ENCODE peak calls at places on chromosomes 3 and 15, in six cellular contexts. One of them, this sample, is unnamed.

GRCh38 chr3:59273976-59274375 is 224.2 kb upstream of the CFAP20DC start:
- DNase-seq in K562: no peak
- DNase-seq in HepG2: no peak
- DNase-seq in H1: no peak
- DNase-seq in GM12878: no peak
- DNase-seq in HCT116: no peak
- DNase-seq in this sample: no peak

GRCh38 chr3:193780810-193781472 is 187.9 kb downstream of the OPA1 start:
- DNase-seq in K562: peak
- DNase-seq in HepG2: peak
- DNase-seq in H1: peak
- DNase-seq in GM12878: no peak
- DNase-seq in HCT116: no peak
- DNase-seq in this sample: peak

GRCh38 chr3:50227390-50228183 is 8.4 kb upstream of the GNAI2 start:
- DNase-seq in K562: peak
- DNase-seq in HepG2: peak
- DNase-seq in H1: peak
- DNase-seq in GM12878: peak
- DNase-seq in HCT116: peak
- DNase-seq in this sample: peak

GRCh38 chr3:157231071-157231470 is 71.1 kb upstream of the CCNL1 start:
- DNase-seq in K562: no peak
- DNase-seq in HepG2: no peak
- DNase-seq in H1: no peak
- DNase-seq in GM12878: no peak
- DNase-seq in HCT116: no peak
- DNase-seq in this sample: no peak

GRCh38 chr3:46019707-46020106 is 7.6 kb downstream of the XCR1 start:
- DNase-seq in K562: no peak
- DNase-seq in HepG2: no peak
- DNase-seq in H1: no peak
- DNase-seq in GM12878: no peak
- DNase-seq in HCT116: no peak
- DNase-seq in this sample: no peak

GRCh38 chr3:5250467-5251195 is 63.1 kb downstream of the EDEM1 start:
- DNase-seq in K562: no peak
- DNase-seq in HepG2: peak
- DNase-seq in H1: no peak
- DNase-seq in GM12878: no peak
- DNase-seq in HCT116: no peak
- DNase-seq in this sample: no peak

GRCh38 chr3:89522168-89522567 is 414.7 kb downstream of the EPHA3 start:
- DNase-seq in K562: no peak
- DNase-seq in HepG2: no peak
- DNase-seq in H1: no peak
- DNase-seq in GM12878: no peak
- DNase-seq in HCT116: no peak
- DNase-seq in this sample: no peak

GRCh38 chr15:65792988-65793812 is 1.1 kb upstream of the DENND4A start:
- DNase-seq in K562: no peak
- DNase-seq in HepG2: no peak
- DNase-seq in H1: no peak
- DNase-seq in GM12878: no peak
- DNase-seq in HCT116: no peak
- DNase-seq in this sample: no peak

GRCh38 chr3:146308682-146309081 is 57.8 kb upstream of the PLSCR4 start:
- DNase-seq in K562: no peak
- DNase-seq in HepG2: no peak
- DNase-seq in H1: no peak
- DNase-seq in GM12878: no peak
- DNase-seq in HCT116: no peak
- DNase-seq in this sample: no peak

GRCh38 chr3:24590344-24590880 is 95.8 kb upstream of the THRB start:
- DNase-seq in K562: no peak
- DNase-seq in HepG2: no peak
- DNase-seq in H1: no peak
- DNase-seq in GM12878: no peak
- DNase-seq in HCT116: no peak
- DNase-seq in this sample: no peak

GRCh38 chr3:8891774-8892173 is 71.5 kb downstream of the RAD18 start:
- DNase-seq in K562: no peak
- DNase-seq in HepG2: no peak
- DNase-seq in H1: no peak
- DNase-seq in GM12878: no peak
- DNase-seq in HCT116: no peak
- DNase-seq in this sample: no peak

GRCh38 chr3:4980229-4981159 is 1.3 kb downstream of the BHLHE40 start:
- DNase-seq in K562: peak
- DNase-seq in HepG2: peak
- DNase-seq in H1: no peak
- DNase-seq in GM12878: peak
- DNase-seq in HCT116: peak
- DNase-seq in this sample: no peak

GRCh38 chr15:69402816-69403215 is 11.3 kb upstream of the KIF23 start:
- DNase-seq in K562: no peak
- DNase-seq in HepG2: no peak
- DNase-seq in H1: no peak
- DNase-seq in GM12878: no peak
- DNase-seq in HCT116: no peak
- DNase-seq in this sample: no peak

GRCh38 chr15:63083541-63083940 is 38.1 kb upstream of the LACTB start:
- DNase-seq in K562: peak
- DNase-seq in HepG2: no peak
- DNase-seq in H1: no peak
- DNase-seq in GM12878: no peak
- DNase-seq in HCT116: no peak
- DNase-seq in this sample: no peak

DNA sequence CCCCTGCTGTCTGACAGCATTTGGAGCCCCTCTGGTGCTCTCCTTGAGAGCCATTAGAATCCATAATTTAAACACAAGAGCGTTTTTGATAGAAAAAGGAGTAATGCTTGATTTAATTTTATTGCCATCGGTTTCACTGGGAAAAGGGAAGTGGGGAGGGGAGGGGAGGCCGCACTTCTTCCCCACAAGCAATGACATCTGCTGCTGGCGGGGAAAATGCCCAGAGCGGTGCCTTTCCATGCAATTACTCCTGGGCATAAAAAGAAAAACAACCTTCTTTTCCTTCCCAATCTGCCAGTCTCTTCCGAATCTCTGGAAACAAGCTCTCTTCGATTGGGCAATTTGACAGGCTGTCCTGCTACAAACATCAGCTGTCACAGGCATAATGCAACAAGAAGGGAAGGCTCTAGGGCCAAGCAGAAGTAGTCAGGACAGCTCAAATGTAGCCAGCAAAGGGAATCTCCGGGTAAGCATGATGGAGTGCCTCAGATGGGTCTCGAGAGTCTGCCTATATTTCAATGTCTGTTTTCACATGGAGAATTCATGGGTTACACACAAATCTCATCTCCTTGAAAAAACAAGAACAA is 93.4 kb upstream of the STRIT1 start:
- DNase-seq in K562: no peak
- DNase-seq in HepG2: no peak
- DNase-seq in H1: no peak
- DNase-seq in GM12878: no peak
- DNase-seq in HCT116: no peak
- DNase-seq in this sample: no peak
- TF ChIP-seq ZNF274 in K562: no peak
- TF ChIP-seq ZNF274 in HepG2: no peak
- TF ChIP-seq ZNF274 in H1: no peak
- TF ChIP-seq ZNF274 in GM12878: no peak
- TF ChIP-seq ZNF274 in HCT116: no peak
- TF ChIP-seq ZNF274 in this sample: no peak

GRCh38 chr3:111681705-111682426 is 86.7 kb upstream of the ZBED2 start:
- DNase-seq in K562: no peak
- DNase-seq in HepG2: peak
- DNase-seq in H1: no peak
- DNase-seq in GM12878: no peak
- DNase-seq in HCT116: no peak
- DNase-seq in this sample: no peak
- H3K4me3 ChIP-seq in K562: no peak
- H3K4me3 ChIP-seq in HepG2: no peak
- H3K4me3 ChIP-seq in H1: no peak
- H3K4me3 ChIP-seq in GM12878: no peak
- H3K4me3 ChIP-seq in HCT116: no peak
- H3K4me3 ChIP-seq in this sample: no peak

DNA sequence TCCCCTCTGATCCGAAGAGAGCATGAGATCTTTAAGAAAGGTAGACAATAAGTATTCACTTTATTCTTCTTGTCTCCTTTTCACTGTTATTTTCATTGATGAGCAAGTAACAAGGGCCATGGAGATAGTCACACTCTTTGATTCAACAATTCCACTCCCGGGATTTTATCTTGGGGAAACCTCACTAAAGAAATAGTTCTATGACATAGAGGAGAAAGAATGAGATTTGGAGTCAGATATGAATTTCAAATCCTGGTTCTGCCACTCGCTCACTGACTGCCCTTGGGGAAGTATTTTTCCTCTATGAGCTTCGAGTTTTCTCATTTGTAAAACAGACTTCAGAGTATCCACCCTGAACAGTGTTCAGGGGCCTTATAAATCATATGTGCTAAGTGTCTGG is 514.6 kb downstream of the NLGN1 start:
- DNase-seq in K562: no peak
- DNase-seq in HepG2: no peak
- DNase-seq in H1: no peak
- DNase-seq in GM12878: no peak
- DNase-seq in HCT116: no peak
- DNase-seq in this sample: no peak
- TF ChIP-seq ZNF274 in K562: no peak
- TF ChIP-seq ZNF274 in HepG2: no peak
- TF ChIP-seq ZNF274 in H1: no peak
- TF ChIP-seq ZNF274 in GM12878: no peak
- TF ChIP-seq ZNF274 in HCT116: no peak
- TF ChIP-seq ZNF274 in this sample: no peak

GRCh38 chr3:126284258-126284904 is 72.8 kb downstream of the KLF15 start:
- DNase-seq in K562: no peak
- DNase-seq in HepG2: no peak
- DNase-seq in H1: no peak
- DNase-seq in GM12878: no peak
- DNase-seq in HCT116: peak
- DNase-seq in this sample: no peak
- H3K4me3 ChIP-seq in K562: no peak
- H3K4me3 ChIP-seq in HepG2: no peak
- H3K4me3 ChIP-seq in H1: no peak
- H3K4me3 ChIP-seq in GM12878: no peak
- H3K4me3 ChIP-seq in HCT116: peak
- H3K4me3 ChIP-seq in this sample: no peak

GRCh38 chr15:91348812-91349500 is 248.9 kb downstream of the SV2B start:
- DNase-seq in K562: no peak
- DNase-seq in HepG2: no peak
- DNase-seq in H1: no peak
- DNase-seq in GM12878: no peak
- DNase-seq in HCT116: no peak
- DNase-seq in this sample: no peak

GRCh38 chr15:91345761-91346160 is 245.7 kb downstream of the SV2B start:
- DNase-seq in K562: no peak
- DNase-seq in HepG2: no peak
- DNase-seq in H1: no peak
- DNase-seq in GM12878: no peak
- DNase-seq in HCT116: no peak
- DNase-seq in this sample: no peak

GRCh38 chr15:91342091-91342490 is 242.0 kb downstream of the SV2B start:
- DNase-seq in K562: no peak
- DNase-seq in HepG2: no peak
- DNase-seq in H1: no peak
- DNase-seq in GM12878: no peak
- DNase-seq in HCT116: no peak
- DNase-seq in this sample: no peak

GRCh38 chr15:91346259-91346658 is 246.2 kb downstream of the SV2B start:
- DNase-seq in K562: no peak
- DNase-seq in HepG2: no peak
- DNase-seq in H1: no peak
- DNase-seq in GM12878: no peak
- DNase-seq in HCT116: no peak
- DNase-seq in this sample: no peak
- TF ChIP-seq ZNF274 in K562: no peak
- TF ChIP-seq ZNF274 in HepG2: no peak
- TF ChIP-seq ZNF274 in H1: no peak
- TF ChIP-seq ZNF274 in GM12878: no peak
- TF ChIP-seq ZNF274 in HCT116: no peak
- TF ChIP-seq ZNF274 in this sample: no peak

DNA sequence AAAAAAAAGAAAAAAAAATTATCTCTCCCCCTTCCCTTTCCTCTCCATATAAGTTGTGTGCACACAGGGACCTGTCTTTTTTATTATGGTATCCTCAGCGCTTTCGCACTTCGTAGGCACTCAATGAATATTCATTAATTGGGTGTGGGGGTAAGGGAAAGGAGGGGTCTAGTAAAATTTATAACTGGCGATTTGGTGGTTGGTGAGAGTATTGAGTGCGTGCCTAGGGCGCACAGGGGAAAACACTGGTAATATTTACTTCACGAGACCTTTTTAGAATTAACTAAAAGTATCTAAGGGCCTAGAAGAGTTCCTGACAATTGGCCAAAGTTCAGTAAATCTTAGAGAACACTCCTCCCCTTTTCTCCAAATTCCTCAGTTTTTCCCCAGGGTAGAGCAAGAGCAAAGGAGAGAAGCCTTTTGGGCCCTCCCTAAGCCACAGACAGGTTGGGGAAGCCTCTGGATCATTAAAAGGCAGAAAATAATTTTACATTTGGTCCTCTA is 25.7 kb downstream of the TYRO3 start:
- DNase-seq in K562: no peak
- DNase-seq in HepG2: no peak
- DNase-seq in H1: no peak
- DNase-seq in GM12878: no peak
- DNase-seq in HCT116: no peak
- DNase-seq in this sample: no peak
- H3K4me3 ChIP-seq in K562: no peak
- H3K4me3 ChIP-seq in HepG2: peak
- H3K4me3 ChIP-seq in H1: peak
- H3K4me3 ChIP-seq in GM12878: no peak
- H3K4me3 ChIP-seq in HCT116: no peak
- H3K4me3 ChIP-seq in this sample: peak

DNA sequence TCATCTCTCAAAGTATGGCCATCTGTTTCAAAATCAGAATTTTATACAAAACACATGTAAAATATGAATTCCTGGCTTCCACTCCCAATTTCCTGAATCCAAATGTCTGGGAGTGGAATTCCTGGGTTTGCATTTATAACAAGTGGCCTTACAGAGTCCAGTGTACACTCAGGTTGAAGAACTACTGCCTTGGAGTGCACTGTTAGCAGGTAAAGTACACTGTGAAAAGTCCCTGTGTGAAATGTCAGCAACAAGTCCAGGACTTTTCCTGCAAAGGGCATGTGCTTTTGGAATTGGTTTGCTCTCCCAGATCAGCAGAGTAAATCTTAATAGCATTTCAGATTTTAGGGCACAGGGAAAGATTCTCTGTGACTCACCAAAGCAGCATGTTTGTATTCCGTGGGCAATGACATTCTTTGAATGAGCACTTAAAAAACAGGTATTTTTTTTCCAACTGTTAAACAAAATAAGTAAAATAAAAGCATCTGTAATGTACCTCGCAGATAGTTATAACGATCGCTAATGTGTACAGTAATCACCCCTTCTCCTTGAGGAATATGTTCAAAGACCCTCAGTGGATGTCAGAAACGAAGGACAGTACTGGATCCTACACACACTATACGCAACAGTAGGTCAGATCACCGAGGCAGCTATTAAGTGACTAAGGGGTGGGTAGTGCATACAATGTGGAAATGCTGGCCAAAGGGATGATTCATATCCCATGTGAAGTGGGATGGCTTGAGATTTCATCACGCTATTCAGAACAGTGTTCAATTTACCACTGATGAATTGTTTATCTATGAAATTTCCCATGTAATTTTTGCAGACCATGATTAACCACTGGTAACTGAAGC is 1.9 kb upstream of the CLDN16 start:
- DNase-seq in K562: no peak
- DNase-seq in HepG2: peak
- DNase-seq in H1: no peak
- DNase-seq in GM12878: no peak
- DNase-seq in HCT116: peak
- DNase-seq in this sample: no peak
- TF ChIP-seq ZNF274 in K562: no peak
- TF ChIP-seq ZNF274 in HepG2: no peak
- TF ChIP-seq ZNF274 in H1: no peak
- TF ChIP-seq ZNF274 in GM12878: no peak
- TF ChIP-seq ZNF274 in HCT116: no peak
- TF ChIP-seq ZNF274 in this sample: no peak

This sample was measured in NT2/D1.